ENCODE peak calls at places on chromosomes 16 and 17, in nine cellular contexts. One of them, this sample, is unnamed.

GRCh38 chr17:71760062-71760720 is 360.6 kb upstream of the SOX9 start:
- DNase-seq in heart left ventricle: no peak
- DNase-seq in non-pigmented ciliary epithelial cell: no peak
- DNase-seq in H54: no peak
- DNase-seq in A549: no peak
- DNase-seq in hypothalamus: no peak
- DNase-seq in breast epithelium: no peak
- DNase-seq in fibroblast of pulmonary artery: no peak
- DNase-seq in GM04504: no peak
- DNase-seq in this sample: no peak

GRCh38 chr17:56125830-56126819 is 27.1 kb upstream of the ANKFN1 start:
- DNase-seq in heart left ventricle: no peak
- DNase-seq in non-pigmented ciliary epithelial cell: no peak
- DNase-seq in H54: no peak
- DNase-seq in A549: no peak
- DNase-seq in hypothalamus: no peak
- DNase-seq in breast epithelium: peak
- DNase-seq in fibroblast of pulmonary artery: peak
- DNase-seq in GM04504: peak
- DNase-seq in this sample: no peak

GRCh38 chr17:37642706-37643105 is 540 bp downstream of the DDX52 start:
- DNase-seq in heart left ventricle: no peak
- DNase-seq in non-pigmented ciliary epithelial cell: no peak
- DNase-seq in H54: no peak
- DNase-seq in A549: peak
- DNase-seq in hypothalamus: no peak
- DNase-seq in breast epithelium: no peak
- DNase-seq in fibroblast of pulmonary artery: peak
- DNase-seq in GM04504: no peak
- DNase-seq in this sample: no peak

GRCh38 chr17:81245024-81245664 is 6.0 kb downstream of the NDUFAF8 start:
- DNase-seq in heart left ventricle: no peak
- DNase-seq in non-pigmented ciliary epithelial cell: no peak
- DNase-seq in H54: no peak
- DNase-seq in A549: no peak
- DNase-seq in hypothalamus: no peak
- DNase-seq in breast epithelium: no peak
- DNase-seq in fibroblast of pulmonary artery: no peak
- DNase-seq in GM04504: no peak
- DNase-seq in this sample: no peak

GRCh38 chr17:33389506-33390141 is 96.5 kb upstream of the ASIC2 start:
- DNase-seq in heart left ventricle: no peak
- DNase-seq in non-pigmented ciliary epithelial cell: no peak
- DNase-seq in H54: no peak
- DNase-seq in A549: no peak
- DNase-seq in hypothalamus: no peak
- DNase-seq in breast epithelium: no peak
- DNase-seq in fibroblast of pulmonary artery: peak
- DNase-seq in GM04504: peak
- DNase-seq in this sample: no peak

GRCh38 chr17:82936768-82937171 is 96.9 kb upstream of the ZNF750 start:
- DNase-seq in heart left ventricle: no peak
- DNase-seq in non-pigmented ciliary epithelial cell: no peak
- DNase-seq in H54: no peak
- DNase-seq in A549: no peak
- DNase-seq in hypothalamus: no peak
- DNase-seq in breast epithelium: no peak
- DNase-seq in fibroblast of pulmonary artery: no peak
- DNase-seq in GM04504: no peak
- DNase-seq in this sample: no peak

GRCh38 chr17:16818340-16818739 is 128.3 kb downstream of the CCDC144A start:
- DNase-seq in heart left ventricle: no peak
- DNase-seq in non-pigmented ciliary epithelial cell: no peak
- DNase-seq in H54: no peak
- DNase-seq in A549: no peak
- DNase-seq in hypothalamus: no peak
- DNase-seq in breast epithelium: no peak
- DNase-seq in fibroblast of pulmonary artery: no peak
- DNase-seq in GM04504: no peak
- DNase-seq in this sample: no peak

GRCh38 chr16:89607937-89608740 is 5.3 kb upstream of the DPEP1 start:
- DNase-seq in heart left ventricle: no peak
- DNase-seq in non-pigmented ciliary epithelial cell: no peak
- DNase-seq in H54: no peak
- DNase-seq in A549: no peak
- DNase-seq in hypothalamus: no peak
- DNase-seq in breast epithelium: no peak
- DNase-seq in fibroblast of pulmonary artery: no peak
- DNase-seq in GM04504: no peak
- DNase-seq in this sample: no peak

GRCh38 chr16:17470002-17470870 is 524 bp downstream of the XYLT1 start:
- DNase-seq in heart left ventricle: no peak
- DNase-seq in non-pigmented ciliary epithelial cell: no peak
- DNase-seq in H54: no peak
- DNase-seq in A549: peak
- DNase-seq in hypothalamus: no peak
- DNase-seq in breast epithelium: no peak
- DNase-seq in fibroblast of pulmonary artery: no peak
- DNase-seq in GM04504: no peak
- DNase-seq in this sample: no peak